ENCODE peak calls at places on chromosomes 3 and 15, in nine cellular contexts. K is right lobe of liver; E is breast epithelium; Q is neural progenitor cell; J is A673; V is lung; F is left lung; C is CD8-positive, alpha-beta T cell; I is tibial nerve. G is an unnamed sample.

GRCh38 chr3:190514163-190515153 is 573 bp downstream of the IL1RAP start:
- DNase-seq in K (peak; percentile 51), E (peak; percentile 24), Q (peak; percentile 60), J (peak; percentile 70), V (peak; percentile 36), F (peak; percentile 84), C (peak; percentile 20), I (peak; percentile 22), G (peak; percentile 32)

GRCh38 chr3:155339052-155339451 is 45.6 kb upstream of the STRIT1 start:
- DNase-seq in K (no peak), E (no peak), Q (no peak), J (no peak), V (no peak), F (no peak), C (no peak), I (no peak), G (no peak)

GRCh38 chr3:182920515-182921084 is 59.7 kb downstream of the DCUN1D1 start:
- DNase-seq in K (peak; percentile 38), E (no peak), Q (peak; percentile 32), J (peak; percentile 49), V (no peak), F (no peak), C (no peak), I (no peak), G (no peak)

GRCh38 chr3:53422954-53423708 is 71.3 kb upstream of the CACNA1D start:
- DNase-seq in K (peak; percentile 31), E (no peak), Q (no peak), J (no peak), V (no peak), F (no peak), C (no peak), I (no peak), G (no peak)

GRCh38 chr15:40069178-40070165 is 30.5 kb upstream of the SRP14 start:
- DNase-seq in K (peak; percentile 96), E (peak; percentile 95), Q (peak; percentile 87), J (peak; percentile 87), V (peak; percentile 91), F (peak; percentile 92), C (no peak), I (peak; percentile 73), G (peak; percentile 92)

GRCh38 chr3:31815631-31816440 is 165.2 kb downstream of the OSBPL10 start:
- DNase-seq in K (no peak), E (no peak), Q (no peak), J (no peak), V (no peak), F (no peak), C (no peak), I (no peak), G (no peak)

GRCh38 chr15:74397239-74398068 is 30.0 kb upstream of the CYP11A1 start:
- DNase-seq in K (no peak), E (no peak), Q (no peak), J (no peak), V (no peak), F (no peak), C (no peak), I (no peak), G (no peak)

GRCh38 chr3:139280027-139280671 is 63.7 kb upstream of the MRPS22 start:
- DNase-seq in K (peak; percentile 65), E (no peak), Q (no peak), J (no peak), V (no peak), F (no peak), C (no peak), I (no peak), G (no peak)

GRCh38 chr15:92273732-92274131 is 119.9 kb upstream of the ST8SIA2 start:
- DNase-seq in K (no peak), E (no peak), Q (no peak), J (no peak), V (no peak), F (no peak), C (no peak), I (no peak), G (no peak)

GRCh38 chr3:184597783-184598182 is 36.2 kb downstream of the EPHB3 start:
- DNase-seq in K (no peak), E (peak; percentile 69), Q (no peak), J (no peak), V (no peak), F (no peak), C (no peak), I (peak; percentile 57), G (peak; percentile 58)

GRCh38 chr3:15159501-15160136 is 46.4 kb upstream of the CAPN7 start:
- DNase-seq in K (no peak), E (no peak), Q (no peak), J (no peak), V (no peak), F (no peak), C (no peak), I (no peak), G (no peak)

GRCh38 chr3:63910873-63911272 is 1.3 kb downstream of the SCAANT1 start:
- DNase-seq in K (no peak), E (no peak), Q (no peak), J (no peak), V (no peak), F (no peak), C (no peak), I (no peak), G (no peak)

GRCh38 chr3:63905731-63906620 is 6.2 kb downstream of the SCAANT1 start:
- DNase-seq in K (no peak), E (no peak), Q (no peak), J (no peak), V (no peak), F (no peak), C (no peak), I (no peak), G (no peak)

GRCh38 chr3:63908776-63909175 is 3.4 kb downstream of the SCAANT1 start:
- DNase-seq in K (no peak), E (no peak), Q (no peak), J (no peak), V (no peak), F (no peak), C (no peak), I (no peak), G (no peak)

GRCh38 chr3:63909431-63909830 is 2.8 kb downstream of the SCAANT1 start:
- DNase-seq in K (no peak), E (no peak), Q (no peak), J (no peak), V (no peak), F (no peak), C (no peak), I (no peak), G (no peak)

DNA sequence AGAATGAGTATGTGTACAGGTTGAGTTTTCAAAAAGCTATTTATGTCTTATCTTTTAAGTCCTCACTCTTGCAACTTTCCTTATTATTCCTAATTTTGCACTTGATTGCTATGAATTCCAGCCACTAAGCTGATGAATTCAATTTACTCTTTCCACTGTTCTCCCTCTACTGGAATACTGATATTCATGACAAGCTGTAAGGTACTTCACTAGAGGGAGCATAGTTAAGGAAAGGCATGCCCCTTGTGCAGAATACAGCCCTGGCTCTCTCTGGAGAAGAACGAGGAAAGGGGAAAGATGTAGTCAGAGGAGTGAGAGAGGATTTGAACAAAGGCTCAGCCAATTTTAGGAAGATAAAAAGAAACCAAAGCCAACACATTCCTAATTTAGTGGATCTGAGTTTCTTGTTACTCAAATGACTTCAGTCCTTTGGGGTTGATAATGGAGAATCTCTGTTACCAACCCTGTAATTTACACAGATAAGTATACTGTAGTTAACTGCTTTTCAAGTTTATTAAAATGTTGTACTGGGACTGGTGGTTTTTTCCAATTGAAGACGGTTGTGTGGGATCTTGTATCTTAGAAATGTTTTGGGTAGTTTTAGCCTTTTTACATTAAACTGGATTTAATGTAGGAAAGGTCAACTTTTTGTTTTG is 4.0 kb downstream of the SCAANT1 start:
- DNase-seq in K (no peak), E (no peak), Q (peak; percentile 16), J (no peak), V (no peak), F (no peak), C (no peak), I (no peak), G (no peak)
- TF ChIP-seq CTCF in K (peak; percentile 16), E (no peak), Q (peak; percentile 30), J (no peak), V (no peak), F (no peak), C (no peak), I (no peak), G (no peak)

DNA sequence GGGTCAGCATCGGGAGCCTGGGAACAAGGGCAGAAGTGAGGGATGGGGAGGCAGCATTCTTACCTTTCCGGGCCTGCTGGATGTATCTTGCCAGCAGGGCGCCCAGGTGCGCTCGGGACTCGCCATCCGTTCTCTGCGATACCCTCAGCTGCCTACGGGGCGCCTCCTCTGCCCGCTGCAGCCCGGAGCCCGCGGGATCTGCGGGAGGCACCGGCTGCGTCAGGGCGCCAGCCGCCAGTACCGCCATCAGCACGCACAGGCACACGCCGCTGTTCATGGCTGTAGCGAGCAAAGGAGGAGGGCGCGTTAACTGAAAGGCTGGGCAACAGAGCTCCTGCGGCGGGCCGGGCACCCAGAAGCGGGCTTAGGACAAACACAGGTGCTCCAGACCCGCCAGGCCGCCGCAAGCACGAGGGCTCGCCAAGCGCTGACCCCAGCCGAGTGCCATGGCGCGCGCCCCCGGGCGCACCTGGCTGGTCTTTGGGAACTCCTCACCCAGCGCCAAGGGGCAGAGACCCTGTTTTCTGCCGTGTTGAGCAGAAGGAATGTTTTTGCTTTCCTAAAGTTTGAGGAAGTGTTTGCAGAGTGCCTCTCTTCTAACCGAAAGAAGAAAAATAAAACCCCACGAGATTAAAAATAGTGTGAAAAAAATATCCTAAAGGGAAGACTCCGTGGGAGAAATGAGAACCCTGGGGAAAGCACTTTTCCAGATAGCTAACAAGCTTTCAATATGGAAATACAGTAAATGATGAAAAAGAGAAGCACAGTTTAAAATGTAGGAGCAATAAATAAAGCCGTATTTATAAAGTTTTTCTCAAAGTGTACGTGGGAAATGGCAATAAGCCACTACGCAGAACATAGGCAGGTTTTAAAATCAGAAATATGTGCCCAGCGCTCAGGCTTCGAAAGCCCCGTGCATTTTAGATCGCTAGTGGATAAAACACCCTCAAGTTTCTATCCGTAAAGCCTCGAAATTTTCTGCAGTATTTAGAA is 2.3 kb downstream of the CCK start:
- DNase-seq in K (no peak), E (no peak), Q (peak; percentile 56), J (no peak), V (no peak), F (no peak), C (peak; percentile 15), I (no peak), G (no peak)
- H3K27me3 ChIP-seq in K (peaks cover 15% of the 10 kb centered on the region), E (peaks cover 36% of the 10 kb centered on the region), Q (peaks cover 38% of the 10 kb centered on the region), J (peaks cover 23% of the 10 kb centered on the region), V (peaks cover 6% of the 10 kb centered on the region), F (peaks cover 88% of the 10 kb centered on the region), C (peaks cover 25% of the 10 kb centered on the region), I (peaks cover 73% of the 10 kb centered on the region), G (peaks cover 93% of the 10 kb centered on the region)

GRCh38 chr3:169508426-169508825 is 155.1 kb downstream of the MECOM start:
- DNase-seq in K (no peak), E (no peak), Q (no peak), J (no peak), V (no peak), F (no peak), C (no peak), I (no peak), G (no peak)
- TF ChIP-seq CTCF in K (no peak), E (no peak), Q (no peak), J (no peak), V (no peak), F (no peak), C (no peak), I (no peak), G (peak; percentile 10)

DNA sequence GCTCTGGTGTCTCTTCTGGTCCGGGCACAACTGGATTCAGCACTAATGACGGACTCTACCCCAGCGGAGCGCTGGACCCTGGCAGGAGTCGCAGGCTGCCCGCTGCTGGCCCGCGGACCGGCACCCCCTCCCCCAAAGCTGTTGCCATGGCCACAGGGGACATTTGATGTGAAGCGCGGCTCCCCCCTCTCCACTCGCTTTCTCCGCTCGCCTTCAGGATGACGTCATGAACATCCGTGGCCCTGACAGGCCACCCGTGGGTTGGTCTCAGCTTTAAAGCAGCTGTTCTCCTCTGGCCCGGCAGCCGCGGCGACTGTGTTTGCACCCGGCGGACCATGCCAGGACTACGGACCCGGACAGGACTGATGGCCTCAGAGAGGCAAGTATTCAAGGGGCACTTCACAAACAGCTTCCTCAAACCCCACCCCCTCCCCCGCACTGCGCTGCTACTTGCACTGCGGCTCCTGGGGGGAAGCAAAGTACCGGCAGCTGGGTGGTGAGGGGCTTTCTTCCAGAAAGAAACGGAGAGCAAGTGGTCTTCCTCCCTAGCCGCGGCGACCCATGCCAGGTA is 16.7 kb upstream of the AEN start:
- DNase-seq in K (no peak), E (no peak), Q (peak; percentile 61), J (no peak), V (no peak), F (no peak), C (no peak), I (no peak), G (no peak)
- H3K27me3 ChIP-seq in K (peaks cover 27% of the 10 kb centered on the region), E (peaks cover 52% of the 10 kb centered on the region), Q (peaks cover 91% of the 10 kb centered on the region), J (peaks cover 87% of the 10 kb centered on the region), V (peaks cover 6% of the 10 kb centered on the region), F (peaks cover 63% of the 10 kb centered on the region), C (peaks cover 43% of the 10 kb centered on the region), I (peaks cover 62% of the 10 kb centered on the region), G (peaks cover 20% of the 10 kb centered on the region)